ENCODE peak calls at places on chromosomes 4 and X, in nine cellular contexts. V, F, H, X, W, C, P, T and K are unnamed samples.

GRCh38 chrX:9578083-9578779 is 113.4 kb downstream of the TBL1X start:
- DNase-seq in W (no peak), C (no peak), V (no peak), H (no peak), F (no peak), T (no peak), P (no peak), X (no peak), K (no peak)

GRCh38 chrX:130174051-130174704 is 2.4 kb downstream of the RAB33A start:
- DNase-seq in P (no peak), H (no peak), T (no peak), C (peak; percentile 81), F (no peak), V (no peak), X (no peak), W (no peak), K (no peak)

GRCh38 chr4:68109891-68110290 is 19.8 kb downstream of the TMPRSS11F start:
- DNase-seq in F (no peak), T (no peak), W (no peak), V (no peak), H (no peak), C (no peak), P (no peak), X (no peak), K (no peak)

GRCh38 chr4:140812916-140813315 is 56.7 kb upstream of the TBC1D9 start:
- DNase-seq in V (no peak), C (no peak), T (no peak), W (no peak), P (no peak), F (no peak), X (no peak), H (no peak), K (no peak)

GRCh38 chrX:39816871-39817731 is 280.7 kb downstream of the BCOR start:
- DNase-seq in H (no peak), C (peak; percentile 3), W (no peak), F (no peak), V (no peak), T (no peak), P (no peak), X (no peak), K (no peak)

GRCh38 chrX:23127586-23127985 is 127.8 kb downstream of the DDX53 start:
- DNase-seq in T (no peak), W (no peak), P (peak; percentile 62), X (no peak), H (no peak), C (no peak), V (peak; percentile 57), F (no peak), K (no peak)

GRCh38 chr4:6475492-6476020 is 3.1 kb upstream of the PPP2R2C start:
- DNase-seq in P (no peak), W (no peak), T (no peak), H (no peak), F (peak; percentile 4), V (no peak), C (no peak), X (no peak), K (no peak)

GRCh38 chr4:8877780-8878040 is 6.1 kb upstream of the HMX1 start:
- DNase-seq in H (no peak), F (no peak), X (no peak), C (no peak), P (no peak), T (no peak), W (no peak), V (no peak), K (no peak)

GRCh38 chr4:48986654-48987164 is 634 bp downstream of the CWH43 start:
- DNase-seq in F (no peak), P (no peak), X (no peak), T (no peak), W (no peak), C (no peak), H (no peak), V (no peak), K (no peak)